ENCODE peak calls at places on chromosome 2, in four cellular contexts. T is HepG2, G is GM12878, Q is K562. P is an unnamed sample.
A peak's percentile ranks its signal among the peaks of the same experiment; 100 is the strongest.

GRCh38 chr2:44004735-44005602 is 9.2 kb upstream of the LRPPRC start:
- DNase-seq in Q (no peak), G (no peak), T (no peak), P (no peak)

GRCh38 chr2:171158790-171159325 is 1.8 kb downstream of the TLK1 start:
- DNase-seq in T (no peak), Q (peak; percentile 34), G (no peak), P (no peak)

GRCh38 chr2:121866789-121867188 is 111.3 kb downstream of the TSN start:
- DNase-seq in Q (no peak), T (no peak), G (no peak), P (no peak)

GRCh38 chr2:241842620-241843211 is 16.0 kb downstream of the PDCD1 start:
- DNase-seq in G (no peak), T (no peak), Q (no peak), P (peak; percentile 56)

GRCh38 chr2:216235462-216235861 is 126.3 kb downstream of the XRCC5 start:
- DNase-seq in T (no peak), G (no peak), Q (no peak), P (no peak)

GRCh38 chr2:95346236-95346737 is 49.1 kb downstream of the KCNIP3 start:
- DNase-seq in G (no peak), T (no peak), Q (peak; percentile 89), P (no peak)

GRCh38 chr2:224163573-224164307 is 124.7 kb upstream of the SERPINE2 start:
- DNase-seq in Q (no peak), G (no peak), T (no peak), P (no peak)

GRCh38 chr2:141380625-141381012 is 750.2 kb downstream of the LRP1B start:
- DNase-seq in G (no peak), T (no peak), Q (no peak), P (no peak)

GRCh38 chr2:170335351-170335750 is 157.4 kb downstream of the MYO3B start:
- DNase-seq in G (no peak), Q (no peak), T (no peak), P (no peak)

GRCh38 chr2:239293450-239294430 is 107.1 kb downstream of the HDAC4 start:
- DNase-seq in T (no peak), G (peak; percentile 26), Q (peak; percentile 17), P (no peak)

GRCh38 chr2:30282721-30283120 is 51.4 kb downstream of the LBH start:
- DNase-seq in T (no peak), G (no peak), Q (no peak), P (no peak)

GRCh38 chr2:47272031-47272864 is 117.1 kb upstream of the STPG4 start:
- DNase-seq in T (no peak), G (no peak), Q (peak; percentile 88), P (peak; percentile 96)

GRCh38 chr2:132701810-132702209 is 31.8 kb upstream of the LYPD1 start:
- DNase-seq in T (no peak), G (no peak), Q (no peak), P (no peak)

GRCh38 chr2:111039984-111040383 is 80.7 kb upstream of the BCL2L11 start:
- DNase-seq in Q (no peak), G (no peak), T (no peak), P (no peak)

GRCh38 chr2:55550368-55551102 is 31.0 kb downstream of the CFAP36 start:
- DNase-seq in G (no peak), T (no peak), Q (no peak), P (no peak)

GRCh38 chr2:121266543-121267106 is 18.4 kb downstream of the TFCP2L1 start:
- DNase-seq in G (no peak), Q (no peak), T (no peak), P (no peak)

GRCh38 chr2:71689393-71689792 is 236.0 kb downstream of the DYSF start:
- DNase-seq in G (no peak), Q (no peak), T (no peak), P (no peak)

GRCh38 chr2:240811346-240812300 is 8.4 kb downstream of the KIF1A start:
- DNase-seq in T (no peak), G (no peak), Q (no peak), P (no peak)

GRCh38 chr2:33806041-33806440 is 206.9 kb upstream of the FAM98A start:
- DNase-seq in T (no peak), Q (no peak), G (no peak), P (no peak)

GRCh38 chr2:237410949-237411635 is 2.9 kb downstream of the COL6A3 start:
- DNase-seq in G (no peak), T (no peak), Q (no peak), P (no peak)

GRCh38 chr2:69386789-69387734 is at the start of gene GFPT1:
- DNase-seq in G (peak; percentile 54), Q (peak; percentile 94), T (peak; percentile 90), P (peak; percentile 64)

GRCh38 chr2:62785216-62785615 is 79.7 kb downstream of the EHBP1 start:
- DNase-seq in G (no peak), Q (no peak), T (no peak), P (no peak)

GRCh38 chr2:100959225-100959880 is 42.7 kb upstream of the RPL31 start:
- DNase-seq in Q (no peak), G (no peak), T (no peak), P (no peak)

GRCh38 chr2:240857039-240858008 is 11.3 kb upstream of the AGXT start:
- DNase-seq in G (no peak), T (peak; percentile 94), Q (no peak), P (no peak)

GRCh38 chr2:16623046-16623445 is 42.6 kb downstream of the CYRIA start:
- DNase-seq in T (no peak), Q (no peak), G (no peak), P (no peak)

GRCh38 chr2:26640331-26640745 is 828 bp downstream of the CIB4 start:
- DNase-seq in G (no peak), Q (no peak), T (peak; percentile 18), P (no peak)

GRCh38 chr2:211453311-211453894 is 897.0 kb downstream of the CPS1 start:
- DNase-seq in Q (no peak), T (no peak), G (no peak), P (no peak)

GRCh38 chr2:190216829-190217228 is 102.8 kb downstream of the HIBCH start:
- DNase-seq in G (no peak), Q (peak; percentile 25), T (peak; percentile 35), P (peak; percentile 29)

GRCh38 chr2:181275643-181276070 is 181.5 kb upstream of the ITGA4 start:
- DNase-seq in T (no peak), G (no peak), Q (no peak), P (no peak)

GRCh38 chr2:233384811-233385488 is 30.7 kb downstream of the DGKD start:
- DNase-seq in Q (no peak), G (no peak), T (no peak), P (no peak)

GRCh38 chr2:30710461-30710860 is 96.8 kb downstream of the CAPN13 start:
- DNase-seq in G (no peak), Q (no peak), T (no peak), P (no peak)

GRCh38 chr2:33706410-33706809 is 107.3 kb upstream of the FAM98A start:
- DNase-seq in G (peak; percentile 27), Q (no peak), T (no peak), P (no peak)

GRCh38 chr2:158457826-158458616 is 1.3 kb downstream of the PKP4 start:
- DNase-seq in G (no peak), T (peak; percentile 95), Q (peak; percentile 74), P (peak; percentile 56)

GRCh38 chr2:159501743-159502142 is 114.6 kb downstream of the BAZ2B start:
- DNase-seq in Q (no peak), T (no peak), G (no peak), P (no peak)

GRCh38 chr2:159508140-159508539 is 108.2 kb downstream of the BAZ2B start:
- DNase-seq in T (no peak), Q (no peak), G (no peak), P (no peak)

GRCh38 chr2:159506179-159506578 is 110.2 kb downstream of the BAZ2B start:
- DNase-seq in T (no peak), Q (no peak), G (no peak), P (no peak)

GRCh38 chr2:159506764-159507406 is 109.5 kb downstream of the BAZ2B start:
- DNase-seq in T (no peak), G (no peak), Q (no peak), P (no peak)
- TF ChIP-seq HDAC6 in T (no peak), G (no peak), Q (no peak), P (no peak)

GRCh38 chr2:218192902-218193425 is 24.0 kb upstream of the ARPC2 start:
- DNase-seq in Q (no peak), T (no peak), G (no peak), P (no peak)

GRCh38 chr2:218193716-218194115 is 23.3 kb upstream of the ARPC2 start:
- DNase-seq in G (no peak), Q (no peak), T (no peak), P (no peak)

GRCh38 chr2:218196974-218197373 is 20.0 kb upstream of the ARPC2 start:
- DNase-seq in T (no peak), G (no peak), Q (no peak), P (no peak)

GRCh38 chr2:218194880-218195279 is 22.1 kb upstream of the ARPC2 start:
- DNase-seq in G (no peak), Q (no peak), T (no peak), P (no peak)
- TF ChIP-seq MAX in G (no peak), Q (no peak), T (no peak), P (no peak)

DNA sequence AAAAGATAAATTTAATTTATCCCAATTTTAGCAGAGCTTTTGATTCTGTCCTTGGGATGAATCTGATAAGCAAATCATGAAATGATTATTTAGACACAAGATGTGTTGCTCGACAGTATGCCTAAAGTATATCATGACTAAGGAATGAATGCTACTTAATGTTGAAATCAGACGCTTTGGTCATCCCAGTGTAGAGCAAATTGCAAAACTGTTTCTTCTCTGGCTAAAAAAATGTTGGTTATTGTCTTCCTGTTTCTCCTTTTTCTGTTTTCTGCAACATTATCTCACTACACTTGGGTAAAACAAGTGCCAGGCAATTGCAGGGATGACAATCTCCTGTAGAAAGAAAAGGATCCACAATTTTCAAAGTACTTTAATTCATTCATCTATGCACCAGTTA is 66.4 kb downstream of the BABAM2 start:
- DNase-seq in G (no peak), T (no peak), Q (no peak), P (no peak)
- TF ChIP-seq HDAC6 in G (no peak), T (no peak), Q (no peak), P (no peak)

GRCh38 chr2:199928226-199928625 is 17.1 kb downstream of the C2orf69 start:
- DNase-seq in G (no peak), Q (no peak), T (no peak), P (no peak)

GRCh38 chr2:199928626-199929025 is 17.5 kb downstream of the C2orf69 start:
- DNase-seq in G (no peak), Q (no peak), T (no peak), P (no peak)

GRCh38 chr2:199929257-199929656 is 18.2 kb downstream of the C2orf69 start:
- DNase-seq in Q (no peak), T (no peak), G (no peak), P (no peak)

GRCh38 chr2:199933466-199933865 is 21.8 kb downstream of the TYW5 start:
- DNase-seq in Q (no peak), T (no peak), G (no peak), P (no peak)

DNA sequence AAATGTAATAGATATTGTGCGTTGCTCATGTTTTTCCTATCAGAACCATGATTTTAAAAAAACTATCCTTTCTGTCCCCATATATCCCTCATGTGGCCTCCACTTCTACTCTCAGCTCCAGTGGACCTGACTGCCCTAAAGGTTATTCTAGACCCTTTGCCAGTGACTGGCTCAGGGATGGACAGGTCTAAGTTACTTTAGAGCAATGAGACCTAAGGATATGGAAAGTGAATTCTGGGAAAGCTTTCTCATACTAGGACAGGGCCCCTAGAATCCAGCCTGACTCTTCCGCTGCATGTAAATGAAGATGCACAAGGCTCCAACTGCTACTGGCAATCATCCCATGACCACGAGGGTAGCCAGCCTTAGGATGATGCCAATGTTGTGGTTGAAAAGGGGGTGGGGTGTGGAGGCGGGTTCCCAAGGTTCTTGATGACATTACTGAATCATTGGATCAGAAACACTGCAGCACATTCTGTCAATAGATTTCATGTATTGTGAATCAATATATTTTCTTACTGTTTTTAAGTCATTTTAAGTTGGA is 21.3 kb downstream of the C2orf69 start:
- DNase-seq in G (no peak), T (no peak), Q (no peak), P (no peak)
- TF ChIP-seq MAX in G (no peak), T (no peak), Q (no peak), P (no peak)

P was measured in H1.